ENCODE peak calls at places on chromosomes 13 and 19, in six cellular contexts. N is MCF 10A, I is retina, S is progenitor cell of endocrine pancreas, T is dorsolateral prefrontal cortex, U is mucosa of descending colon. O is an unnamed sample.
A peak's percentile ranks its signal among the peaks of the same experiment; 100 is the strongest.

GRCh38 chr19:15471639-15472101 is 7.3 kb upstream of the RASAL3 start:
- DNase-seq in S (no peak), T (no peak), N (no peak), I (no peak), U (no peak), O (no peak)

GRCh38 chr13:114063545-114064515 is 68.6 kb downstream of the RASA3 start:
- DNase-seq in I (no peak), S (no peak), U (no peak), T (no peak), N (peak; percentile 56), O (no peak)

GRCh38 chr13:76637651-76638111 is 248.5 kb downstream of the KCTD12 start:
- DNase-seq in U (no peak), I (no peak), N (no peak), S (no peak), T (no peak), O (no peak)

GRCh38 chr19:719081-719512 is 10.4 kb downstream of the PALM start:
- DNase-seq in N (no peak), T (peak; percentile 72), S (no peak), U (no peak), I (peak; percentile 72), O (no peak)

GRCh38 chr13:100521912-100522490 is 66.6 kb downstream of the GGACT start:
- DNase-seq in N (no peak), S (no peak), T (no peak), I (peak; percentile 78), U (no peak), O (no peak)

GRCh38 chr19:51983361-51983760 is 3.3 kb downstream of the ZNF350 start:
- DNase-seq in I (no peak), U (no peak), S (no peak), N (no peak), T (no peak), O (no peak)

GRCh38 chr13:73717632-73718031 is 416.6 kb downstream of the KLF12 start:
- DNase-seq in U (no peak), N (no peak), S (no peak), T (no peak), I (no peak), O (no peak)

GRCh38 chr19:46745521-46746280 is at the start of gene FKRP:
- DNase-seq in U (peak; percentile 42), N (no peak), I (peak; percentile 52), S (no peak), T (no peak), O (peak; percentile 21)

GRCh38 chr13:36328821-36329220 is 17.4 kb downstream of the SPART start:
- DNase-seq in S (no peak), U (no peak), N (no peak), T (no peak), I (no peak), O (no peak)

GRCh38 chr13:32989331-32989730 is 26.9 kb upstream of the KL start:
- DNase-seq in S (no peak), I (no peak), U (no peak), N (no peak), T (no peak), O (no peak)

GRCh38 chr19:49475191-49475932 is 1.3 kb downstream of the FLT3LG start:
- DNase-seq in T (no peak), N (no peak), I (no peak), S (no peak), U (no peak), O (no peak)

GRCh38 chr13:49976314-49977258 is 20.3 kb upstream of the TRIM13 start:
- DNase-seq in U (peak; percentile 87), T (peak; percentile 69), N (peak; percentile 85), S (peak; percentile 53), I (peak; percentile 59), O (peak; percentile 71)

GRCh38 chr19:38211779-38212178 is 12.2 kb downstream of the DPF1 start:
- DNase-seq in I (peak; percentile 21), S (no peak), U (no peak), N (no peak), T (no peak), O (no peak)

GRCh38 chr19:46990998-46991676 is 28.5 kb upstream of the NPAS1 start:
- DNase-seq in I (peak; percentile 84), N (peak; percentile 88), T (peak; percentile 87), U (peak; percentile 91), S (peak; percentile 60), O (peak; percentile 24)

GRCh38 chr19:31659897-31660210 is 310.6 kb upstream of the TSHZ3 start:
- DNase-seq in S (no peak), I (no peak), U (no peak), T (no peak), N (no peak), O (no peak)

GRCh38 chr19:53537126-53537522 is 821 bp upstream of the ZNF331 start:
- DNase-seq in I (no peak), N (no peak), T (no peak), S (no peak), U (no peak), O (no peak)

GRCh38 chr13:19984430-19985218 is 26.1 kb downstream of the ZMYM2 start:
- DNase-seq in S (no peak), T (no peak), N (peak; percentile 38), U (no peak), I (no peak), O (no peak)

GRCh38 chr19:28468701-28469459 is 744.1 kb downstream of the UQCRFS1 start:
- DNase-seq in U (peak; percentile 75), I (peak; percentile 60), T (no peak), S (no peak), N (no peak), O (no peak)

GRCh38 chr13:113857531-113858195 is 6.2 kb downstream of the GAS6 start:
- DNase-seq in N (no peak), T (no peak), I (no peak), U (no peak), S (no peak), O (no peak)